ENCODE peak calls at places on chromosome 11, in five cellular contexts. J is trophoblast cell, Q is IMR-90, K is H9, E is neuronal stem cell. T is an unnamed sample.

GRCh38 chr11:128686045-128686741 is 7.7 kb upstream of the FLI1 start:
- DNase-seq in E (no peak), J (no peak), K (peak; percentile 62), Q (no peak), T (no peak)

GRCh38 chr11:86947541-86947940 is 7.7 kb downstream of the FZD4 start:
- DNase-seq in J (peak; percentile 55), K (no peak), E (no peak), Q (peak; percentile 81), T (no peak)

GRCh38 chr11:28529540-28530410 is 421.6 kb downstream of the METTL15 start:
- DNase-seq in J (peak; percentile 84), E (peak; percentile 24), K (no peak), Q (peak; percentile 82), T (no peak)

GRCh38 chr11:64865286-64866172 is 12.9 kb downstream of the EHD1 start:
- DNase-seq in Q (peak; percentile 92), K (no peak), J (peak; percentile 77), E (no peak), T (no peak)

GRCh38 chr11:11022126-11022730 is 164.4 kb upstream of the ZBED5 start:
- DNase-seq in Q (peak; percentile 24), K (no peak), J (peak; percentile 58), E (no peak), T (no peak)

GRCh38 chr11:21110378-21110777 is 441.0 kb downstream of the NELL1 start:
- DNase-seq in E (no peak), K (no peak), Q (no peak), J (no peak), T (no peak)

GRCh38 chr11:63951779-63952536 is 13.2 kb downstream of the NAA40 start:
- DNase-seq in Q (no peak), J (no peak), E (no peak), K (no peak), T (no peak)

GRCh38 chr11:35190804-35191348 is 51.9 kb downstream of the CD44 start:
- DNase-seq in E (no peak), J (peak; percentile 34), Q (peak; percentile 92), K (no peak), T (no peak)

GRCh38 chr11:125593113-125593761 is 585 bp downstream of the STT3A start:
- DNase-seq in E (no peak), Q (peak; percentile 46), J (peak; percentile 34), K (no peak), T (no peak)

GRCh38 chr11:13279487-13279834 is 1.9 kb downstream of the BMAL1 start:
- DNase-seq in E (no peak), J (no peak), K (no peak), Q (no peak), T (no peak)

GRCh38 chr11:910589-911030 is at the start of gene CHID1:
- DNase-seq in J (peak; percentile 89), E (peak; percentile 87), K (peak; percentile 93), Q (peak; percentile 67), T (peak; percentile 95)
- H2AFZ ChIP-seq in J (peak within 1 kb of the TSS; percentile 97), E (peak within 1 kb of the TSS; percentile 93), K (no peak within 1 kb of the TSS), Q (peak within 1 kb of the TSS; percentile 99), T (no peak within 1 kb of the TSS)

DNA sequence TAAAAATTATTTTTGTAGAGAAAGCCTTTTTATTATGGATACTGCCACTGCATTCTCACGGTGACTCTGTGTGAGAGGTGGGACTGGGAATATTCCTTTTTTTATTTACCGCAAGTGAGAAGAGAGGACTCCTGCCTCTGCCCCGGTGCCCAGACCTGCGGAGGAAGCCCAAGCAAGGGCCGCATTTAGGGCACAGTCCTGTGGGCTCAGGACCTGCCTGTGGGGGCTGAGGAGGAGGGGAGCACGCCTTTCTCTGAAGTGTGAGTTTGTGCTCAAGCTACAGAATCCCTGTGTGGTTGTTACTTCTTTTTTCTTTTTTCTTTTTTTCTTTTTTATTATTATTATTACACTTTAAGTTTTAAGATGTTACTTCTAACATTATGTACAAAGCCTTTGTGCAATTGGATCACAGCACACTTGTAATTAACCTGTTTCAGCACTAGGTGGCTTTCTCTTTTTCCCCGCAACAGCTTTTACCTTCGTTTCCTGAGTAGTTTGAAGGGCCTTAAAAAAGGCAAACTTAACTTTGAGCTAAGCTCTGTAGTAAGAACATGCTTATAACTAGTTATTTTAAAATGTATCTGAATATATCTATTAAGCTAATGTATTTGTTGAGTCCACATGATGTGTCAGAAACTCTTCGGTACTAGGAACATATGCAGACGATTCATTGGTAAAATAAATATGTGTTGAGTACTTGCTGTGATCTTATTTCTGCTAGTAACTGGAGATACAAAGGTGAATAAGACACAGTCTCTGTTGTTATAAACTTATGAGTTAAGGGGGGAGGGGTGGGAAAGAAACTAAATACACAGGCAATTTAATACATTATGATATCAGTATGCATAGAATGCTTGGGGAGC is 18.3 kb downstream of the AMOTL1 start:
- DNase-seq in E (no peak), Q (peak; percentile 59), K (peak; percentile 66), J (peak; percentile 59), T (no peak)
- H2BK5ac ChIP-seq in E (no peak overlapping the region), Q (no peak overlapping the region), K (no peak overlapping the region), J (no peak overlapping the region), T (no peak overlapping the region)

GRCh38 chr11:72606362-72607100 is 67.7 kb downstream of the PDE2A start:
- DNase-seq in K (no peak), E (no peak), Q (no peak), J (no peak), T (no peak)
- H2AFZ ChIP-seq in K (no peak overlapping the region), E (no peak overlapping the region), Q (no peak overlapping the region), J (no peak overlapping the region), T (no peak overlapping the region)

GRCh38 chr11:122187373-122188165 is 71.6 kb upstream of the BLID start:
- DNase-seq in J (no peak), E (no peak), Q (no peak), K (no peak), T (no peak)

GRCh38 chr11:122189259-122189658 is 73.2 kb upstream of the BLID start:
- DNase-seq in K (no peak), Q (peak; percentile 98), E (no peak), J (peak; percentile 60), T (no peak)

GRCh38 chr11:122181893-122182292 is 65.9 kb upstream of the BLID start:
- DNase-seq in E (no peak), Q (no peak), J (no peak), K (no peak), T (no peak)

GRCh38 chr11:122183933-122184332 is 67.9 kb upstream of the BLID start:
- DNase-seq in J (no peak), Q (no peak), E (no peak), K (no peak), T (no peak)

DNA sequence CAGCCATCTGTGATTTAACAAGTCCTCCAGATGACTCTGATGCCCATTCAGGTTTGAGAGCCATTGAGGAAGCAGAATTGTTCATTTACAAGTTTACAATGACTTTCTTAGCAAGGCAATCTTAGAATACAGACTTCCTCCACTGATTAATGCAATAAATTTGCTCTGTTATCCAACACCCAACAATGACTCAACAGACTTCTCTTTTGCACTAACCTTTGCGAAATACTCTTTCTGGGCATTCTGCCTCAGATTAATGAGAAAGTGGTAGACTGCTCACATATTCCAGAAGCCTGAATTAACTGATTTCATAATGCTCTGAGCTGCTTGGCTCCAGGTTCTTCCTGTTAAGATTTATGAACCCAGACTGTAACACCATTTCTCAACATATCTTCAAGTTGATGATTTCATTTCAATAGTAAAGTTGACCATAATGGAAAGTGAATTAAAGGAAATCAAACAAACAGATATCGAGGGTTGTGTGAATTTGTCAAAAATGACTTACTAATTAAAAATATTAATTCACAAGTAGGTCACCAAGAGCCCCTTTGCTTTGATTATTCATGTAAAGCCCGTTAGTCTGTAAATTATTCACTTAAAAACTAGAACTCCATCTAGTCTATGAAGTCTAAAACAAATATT is 70.5 kb upstream of the BLID start:
- DNase-seq in J (no peak), E (no peak), K (no peak), Q (peak; percentile 97), T (no peak)
- H2BK5ac ChIP-seq in J (no peak overlapping the region), E (no peak overlapping the region), K (no peak overlapping the region), Q (peak overlapping the region; percentile 98), T (no peak overlapping the region)

DNA sequence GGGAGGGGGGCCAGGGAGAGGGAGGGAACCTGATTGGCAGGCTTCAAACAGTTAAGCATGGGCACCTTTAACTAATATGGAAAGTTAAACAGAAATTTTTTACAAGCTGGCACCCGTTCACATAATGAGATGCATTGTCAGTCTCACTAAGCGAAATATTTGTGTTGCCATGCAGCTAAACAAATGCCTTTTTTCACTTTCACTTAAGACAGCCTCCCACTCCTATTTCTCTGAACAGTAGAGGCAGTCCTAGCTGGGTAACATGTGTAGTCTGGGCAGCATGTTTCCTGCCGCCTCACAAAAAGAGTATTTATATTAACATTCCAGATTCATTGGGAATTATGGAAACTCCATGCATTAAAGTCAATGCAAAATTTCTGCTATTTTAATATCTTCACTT is 62.4 kb upstream of the SOX6 start:
- DNase-seq in K (no peak), J (no peak), E (no peak), Q (peak; percentile 17), T (no peak)
- H2AFZ ChIP-seq in K (no peak overlapping the region), J (no peak overlapping the region), E (no peak overlapping the region), Q (no peak overlapping the region), T (no peak overlapping the region)

GRCh38 chr11:12164061-12165014 is 53.9 kb downstream of the MICAL2 start:
- DNase-seq in J (peak; percentile 37), E (no peak), K (no peak), Q (peak; percentile 91), T (no peak)

GRCh38 chr11:12165237-12165875 is 55.0 kb downstream of the MICAL2 start:
- DNase-seq in J (no peak), Q (no peak), E (no peak), K (no peak), T (no peak)

GRCh38 chr11:12168114-12168513 is 57.7 kb downstream of the MICAL2 start:
- DNase-seq in Q (no peak), E (no peak), J (no peak), K (no peak), T (no peak)

GRCh38 chr11:12167098-12167999 is 57.0 kb downstream of the MICAL2 start:
- DNase-seq in J (peak; percentile 96), K (no peak), Q (peak; percentile 97), E (no peak), T (no peak)

GRCh38 chr11:12166299-12167092 is 56.1 kb downstream of the MICAL2 start:
- DNase-seq in K (no peak), Q (no peak), J (peak; percentile 69), E (no peak), T (no peak)
- H2BK5ac ChIP-seq in K (no peak overlapping the region), Q (peak overlapping the region; percentile 97), J (peak overlapping the region; percentile 95), E (no peak overlapping the region), T (no peak overlapping the region)